ENCODE peak calls at places on chromosomes 16 and 17, in four cellular contexts. J is SK-N-SH, A is GM12878, S is K562. B is an unnamed sample.

GRCh38 chr16:27365142-27366089 is 36.6 kb upstream of the IL21R start:
- DNase-seq in J (no peak), A (no peak), S (no peak), B (peak; percentile 69)

GRCh38 chr16:35239561-35239960 is 1780.1 kb downstream of the TP53TG3F start:
- DNase-seq in J (no peak), A (no peak), S (no peak), B (no peak)

GRCh38 chr16:65657556-65657955 is 535.7 kb upstream of the CDH11 start:
- DNase-seq in J (no peak), A (no peak), S (no peak), B (no peak)

GRCh38 chr17:48596735-48597491 is 3.3 kb upstream of the HOXB5 start:
- DNase-seq in J (no peak), A (no peak), S (no peak), B (no peak)

GRCh38 chr16:24054649-24055560 is 201.2 kb upstream of the CACNG3 start:
- DNase-seq in J (no peak), A (no peak), S (no peak), B (no peak)

GRCh38 chr17:79255926-79256325 is 181.3 kb downstream of the ENGASE start:
- DNase-seq in J (no peak), A (no peak), S (no peak), B (no peak)

GRCh38 chr17:47286198-47286914 is 32.7 kb downstream of the ITGB3 start:
- DNase-seq in J (no peak), A (peak; percentile 98), S (peak; percentile 51), B (no peak)

GRCh38 chr16:88454315-88455057 is 1.4 kb downstream of the ZFPM1 start:
- DNase-seq in J (peak; percentile 72), A (no peak), S (no peak), B (no peak)

GRCh38 chr16:58466396-58466795 is 33.5 kb upstream of the NDRG4 start:
- DNase-seq in J (no peak), A (no peak), S (no peak), B (no peak)

GRCh38 chr17:6648181-6648580 is 3.2 kb downstream of the MED31 start:
- DNase-seq in J (no peak), A (no peak), S (no peak), B (no peak)

GRCh38 chr17:82948081-82948511 is 108.3 kb upstream of the ZNF750 start:
- DNase-seq in J (no peak), A (no peak), S (no peak), B (no peak)
- H3K9me3 ChIP-seq in J (peaks cover 23% of the 10 kb centered on the region), A (peaks cover 27% of the 10 kb centered on the region), S (peaks cover 23% of the 10 kb centered on the region), B (peaks cover 24% of the 10 kb centered on the region)

GRCh38 chr17:78125976-78126894 is 2.3 kb downstream of the TMC6 start:
- DNase-seq in J (peak; percentile 89), A (no peak), S (no peak), B (no peak)

GRCh38 chr17:78126895-78127239 is 1.7 kb downstream of the TMC6 start:
- DNase-seq in J (no peak), A (no peak), S (no peak), B (no peak)

GRCh38 chr17:78128616-78129384 is at the start of gene TMC6:
- DNase-seq in J (peak; percentile 93), A (no peak), S (peak; percentile 99), B (peak; percentile 64)

GRCh38 chr17:78127888-78128615 is 503 bp downstream of the TMC6 start:
- DNase-seq in J (peak; percentile 84), A (no peak), S (peak; percentile 71), B (no peak)

GRCh38 chr17:78127240-78127887 is 1.2 kb downstream of the TMC6 start:
- DNase-seq in J (peak; percentile 58), A (no peak), S (peak; percentile 86), B (no peak)
- TF ChIP-seq JUND in J (no peak), A (no peak), S (peak; percentile 43), B (no peak)

GRCh38 chr16:3311496-3311895 is 6.2 kb downstream of the ZNF75A start:
- DNase-seq in J (no peak), A (no peak), S (no peak), B (no peak)

GRCh38 chr16:3304370-3304769 is 860 bp downstream of the TIGD7 start:
- DNase-seq in J (no peak), A (no peak), S (no peak), B (no peak)

DNA sequence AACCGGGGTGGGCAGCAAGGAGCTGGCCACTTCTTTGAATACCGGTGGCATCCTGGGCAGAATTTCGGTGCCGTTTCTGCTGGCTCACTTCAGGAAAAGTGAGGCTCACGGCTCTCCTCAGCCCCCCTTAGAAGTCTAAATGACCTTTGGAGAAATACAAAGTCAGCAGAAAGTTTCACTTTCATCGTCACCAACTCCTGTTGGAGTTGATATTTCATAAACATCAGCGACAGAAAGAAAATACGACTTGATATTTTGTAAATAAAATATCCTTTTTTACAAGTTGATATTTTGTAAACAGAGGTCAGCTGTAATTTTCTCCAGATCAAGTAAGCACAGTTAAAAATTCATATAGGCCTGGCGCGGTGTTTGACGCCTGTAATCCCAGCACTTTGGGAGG is 781 bp downstream of the ZNF75A start:
- DNase-seq in J (no peak), A (no peak), S (no peak), B (no peak)
- H3K9me3 ChIP-seq in J (peaks cover 14% of the 10 kb centered on the region), A (peaks cover 43% of the 10 kb centered on the region), S (peaks cover 22% of the 10 kb centered on the region), B (peaks cover 8% of the 10 kb centered on the region)

GRCh38 chr17:18626152-18626870 is 17.9 kb downstream of the TBC1D28 start:
- DNase-seq in J (peak; percentile 3), A (no peak), S (no peak), B (no peak)
- TF ChIP-seq JUND in J (no peak), A (no peak), S (no peak), B (no peak)

DNA sequence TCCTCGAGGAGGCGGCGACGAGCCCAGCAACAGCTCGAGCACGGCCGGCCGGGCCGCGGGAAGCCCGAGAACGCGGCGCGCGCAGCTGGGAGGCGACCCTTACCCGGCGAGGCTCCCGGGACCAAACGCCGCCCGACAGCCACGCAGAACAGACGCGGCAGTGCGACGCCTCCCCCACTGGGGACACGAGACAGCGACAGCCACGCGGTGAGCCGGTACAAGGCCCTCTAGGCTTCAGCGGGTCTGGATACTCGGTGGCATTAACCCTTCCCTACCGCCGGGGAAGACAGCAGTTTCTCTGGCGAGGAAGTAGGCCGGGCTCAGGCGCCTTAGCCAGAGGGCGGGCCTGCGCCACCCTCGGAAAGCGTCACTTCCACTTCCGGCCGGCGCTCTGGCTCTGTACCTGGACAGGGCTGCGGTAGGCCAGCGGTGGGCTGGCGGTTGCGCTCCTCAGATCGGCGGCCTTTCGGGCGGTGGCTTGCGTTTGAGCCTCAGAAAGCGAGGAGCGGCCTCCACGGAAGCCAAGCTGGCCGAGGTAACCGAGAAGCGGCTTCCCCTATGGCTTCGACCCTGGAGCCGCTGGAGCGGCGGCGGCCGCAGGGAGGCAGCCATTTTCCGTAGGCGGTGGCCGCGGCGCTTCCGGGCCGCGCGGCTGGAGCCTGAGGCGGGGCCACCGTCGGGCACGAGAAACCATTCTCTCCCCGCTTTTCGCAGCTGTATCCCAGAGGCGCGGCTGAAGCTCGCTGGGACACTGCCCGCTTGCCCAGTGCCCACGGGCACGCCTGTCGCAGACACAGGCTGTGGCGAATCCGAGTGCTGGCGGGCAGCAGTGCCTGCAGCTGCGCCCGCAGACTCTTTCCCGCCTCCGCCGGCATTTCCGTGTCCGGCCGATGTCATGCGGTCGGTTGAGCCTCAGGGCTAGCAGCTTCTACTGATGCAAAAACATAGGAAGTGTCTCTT is at the start of the genes TIGD7 and ZNF75A:
- DNase-seq in J (peak; percentile 90), A (peak; percentile 45), S (peak; percentile 91), B (peak; percentile 51)
- H3K9me3 ChIP-seq in J (peaks cover 14% of the 10 kb centered on the region), A (peaks cover 45% of the 10 kb centered on the region), S (peaks cover 24% of the 10 kb centered on the region), B (peaks cover 8% of the 10 kb centered on the region)

DNA sequence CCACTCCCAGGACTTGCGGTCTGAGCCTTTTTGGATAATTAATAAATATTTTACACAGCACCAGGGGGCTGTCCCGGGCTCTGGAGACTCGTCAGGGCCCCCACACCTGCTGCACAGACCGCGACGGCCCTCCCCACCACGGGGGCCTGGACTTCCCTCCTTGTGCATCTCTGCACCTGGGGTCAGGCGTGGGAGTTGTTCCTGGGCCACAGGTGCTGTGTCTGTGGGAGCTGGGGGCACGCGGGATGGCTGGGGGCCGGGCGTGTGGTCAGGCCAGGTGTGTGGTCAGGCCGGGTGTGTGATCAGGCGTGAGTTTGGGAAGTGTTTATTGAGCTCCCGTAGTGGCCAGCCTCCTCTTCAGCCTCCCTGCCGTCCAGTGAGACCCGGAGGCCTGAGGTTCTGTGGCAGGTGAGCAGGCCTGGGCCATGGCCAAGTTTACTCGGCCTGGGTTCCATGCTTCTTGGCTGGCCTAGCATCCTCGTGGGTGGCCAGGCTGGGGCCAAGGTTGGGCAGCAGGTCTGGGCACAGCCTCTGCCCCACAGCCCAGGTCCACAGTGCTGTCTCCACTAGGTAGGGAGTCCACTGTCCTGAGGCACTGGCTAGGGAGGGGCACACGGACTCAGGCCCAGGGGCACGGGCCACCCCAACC is 1.9 kb upstream of the STUB1 start:
- DNase-seq in J (no peak), A (no peak), S (no peak), B (no peak)
- TF ChIP-seq JUND in J (no peak), A (no peak), S (no peak), B (no peak)

GRCh38 chr17:26818736-26819135 is 475.2 kb upstream of the WSB1 start:
- DNase-seq in J (no peak), A (no peak), S (no peak), B (peak; percentile 10)
- H3K9me3 ChIP-seq in J (peaks cover 8% of the 10 kb centered on the region), A (no peaks in the 10 kb centered on the region), S (no peaks in the 10 kb centered on the region), B (peaks cover 91% of the 10 kb centered on the region)

GRCh38 chr17:4818276-4818675 is 11.3 kb downstream of the PLD2 start:
- DNase-seq in J (no peak), A (no peak), S (peak; percentile 32), B (no peak)
- TF ChIP-seq JUND in J (no peak), A (no peak), S (no peak), B (no peak)